ENCODE peak calls at places on chromosomes 4 and X, in seven cellular contexts. N is A549, U is MM.1S, X is PC-3, S is cardiac muscle cell, T is heart right ventricle, F is omental fat pad. A is an unnamed sample.

GRCh38 chr4:99352602-99353580 is at the start of gene ADH1C:
- DNase-seq in X (no peak), N (no peak), F (no peak), U (no peak), T (no peak), S (peak; percentile 53), A (no peak)

GRCh38 chrX:24259544-24260240 is 54.2 kb downstream of the SUPT20HL2 start:
- DNase-seq in T (no peak), S (peak; percentile 84), X (peak; percentile 67), N (peak; percentile 76), F (no peak), U (peak; percentile 32), A (no peak)

GRCh38 chr4:30821275-30821674 is 101.1 kb downstream of the PCDH7 start:
- DNase-seq in F (no peak), T (no peak), S (no peak), U (no peak), N (no peak), X (peak; percentile 13), A (no peak)

GRCh38 chr4:26568446-26568994 is 15.4 kb upstream of the TBC1D19 start:
- DNase-seq in S (peak; percentile 58), N (peak; percentile 53), U (no peak), X (peak; percentile 93), T (no peak), F (no peak), A (no peak)

GRCh38 chr4:107792691-107793090 is 32.0 kb upstream of the SGMS2 start:
- DNase-seq in S (no peak), N (no peak), U (no peak), X (peak; percentile 5), T (no peak), F (no peak), A (no peak)

GRCh38 chr4:43843501-43843900 is 605.1 kb downstream of the KCTD8 start:
- DNase-seq in S (no peak), F (no peak), U (no peak), N (no peak), X (peak; percentile 54), T (no peak), A (no peak)

GRCh38 chr4:102345795-102346100 is 466 bp upstream of the SLC39A8 start:
- DNase-seq in U (peak; percentile 47), N (no peak), S (no peak), T (no peak), X (no peak), F (no peak), A (no peak)

GRCh38 chrX:117002981-117003380 is 540.2 kb upstream of the CT83 start:
- DNase-seq in S (no peak), U (peak; percentile 50), X (no peak), T (no peak), N (no peak), F (no peak), A (no peak)

GRCh38 chr4:106690487-106690886 is 321.9 kb upstream of the GIMD1 start:
- DNase-seq in X (peak; percentile 66), U (no peak), N (no peak), S (peak; percentile 46), F (no peak), T (no peak), A (no peak)

GRCh38 chr4:146381263-146381872 is 140.4 kb downstream of the SLC10A7 start:
- DNase-seq in S (no peak), X (no peak), U (no peak), N (no peak), F (no peak), T (no peak), A (no peak)

GRCh38 chr4:52376107-52376704 is 282.9 kb downstream of the USP46 start:
- DNase-seq in S (peak; percentile 76), U (peak; percentile 10), N (peak; percentile 30), T (no peak), X (peak; percentile 77), F (no peak), A (no peak)

GRCh38 chr4:105998210-105998609 is 102.9 kb downstream of the NPNT start:
- DNase-seq in F (no peak), S (no peak), N (no peak), X (no peak), T (no peak), U (no peak), A (no peak)

GRCh38 chr4:7780751-7781348 is 158.8 kb downstream of the AFAP1 start:
- DNase-seq in T (no peak), U (no peak), X (no peak), N (no peak), S (no peak), F (no peak), A (no peak)

GRCh38 chr4:159360549-159360948 is 257.7 kb downstream of the RAPGEF2 start:
- DNase-seq in T (no peak), U (no peak), N (no peak), F (no peak), X (peak; percentile 67), S (peak; percentile 69), A (no peak)

GRCh38 chr4:24188459-24188858 is 298.6 kb upstream of the PPARGC1A start:
- DNase-seq in X (no peak), F (no peak), T (no peak), S (no peak), N (no peak), U (peak; percentile 78), A (no peak)

GRCh38 chrX:122816288-122816687 is 367.8 kb upstream of the GRIA3 start:
- DNase-seq in S (no peak), F (no peak), T (no peak), N (no peak), U (no peak), X (no peak), A (no peak)

GRCh38 chr4:93157984-93158383 is 670.6 kb upstream of the ATOH1 start:
- DNase-seq in F (no peak), U (no peak), S (no peak), X (peak; percentile 10), N (peak; percentile 1), T (no peak), A (no peak)

GRCh38 chr4:121358473-121358872 is 22.3 kb downstream of the QRFPR start:
- DNase-seq in X (peak; percentile 60), T (no peak), S (peak; percentile 76), F (no peak), U (no peak), N (no peak), A (no peak)

GRCh38 chrX:77447339-77448149 is at the start of gene FGF16:
- DNase-seq in X (no peak), F (no peak), T (peak; percentile 18), S (no peak), U (no peak), N (no peak), A (no peak)

GRCh38 chrX:115560978-115561604 is at the start of gene PLS3:
- DNase-seq in F (peak; percentile 33), U (peak; percentile 42), T (peak; percentile 87), X (peak; percentile 78), S (peak; percentile 92), N (peak; percentile 94), A (peak; percentile 36)

GRCh38 chr4:5747746-5748365 is 36.9 kb downstream of the EVC start:
- DNase-seq in X (peak; percentile 87), T (no peak), F (no peak), U (no peak), N (no peak), S (peak; percentile 95), A (no peak)

GRCh38 chr4:75289843-75290616 is 224.2 kb downstream of the RCHY1 start:
- DNase-seq in S (peak; percentile 25), U (peak; percentile 78), X (peak; percentile 52), T (no peak), N (peak; percentile 14), F (no peak), A (no peak)

GRCh38 chrX:134469481-134469880 is 9.5 kb downstream of the HPRT1 start:
- DNase-seq in S (peak; percentile 29), N (no peak), U (no peak), X (peak; percentile 53), T (no peak), F (no peak), A (no peak)

GRCh38 chr4:97866821-97867556 is 276.3 kb downstream of the STPG2 start:
- DNase-seq in T (no peak), U (no peak), F (no peak), S (no peak), X (no peak), N (no peak), A (no peak)

GRCh38 chr4:51943221-51943620 is 76.9 kb downstream of the LRRC66 start:
- DNase-seq in N (no peak), S (no peak), X (peak; percentile 88), F (no peak), T (no peak), U (no peak), A (no peak)

GRCh38 chr4:15110120-15110571 is 107.9 kb downstream of the CPEB2 start:
- DNase-seq in U (no peak), T (no peak), N (no peak), X (peak; percentile 22), S (no peak), F (no peak), A (no peak)

GRCh38 chr4:144646523-144647094 is 653 bp downstream of the HHIP start:
- DNase-seq in X (no peak), S (peak; percentile 22), N (no peak), T (no peak), U (no peak), F (no peak), A (no peak)
- TF ChIP-seq CTCF in X (no peak), S (peak; percentile 26), N (no peak), T (no peak), U (peak; percentile 23), F (no peak), A (peak; percentile 10)

GRCh38 chr4:153773236-153773690 is 13.4 kb upstream of the RNF175 start:
- DNase-seq in S (no peak), U (no peak), F (no peak), X (peak; percentile 30), T (no peak), N (no peak), A (no peak)
- TF ChIP-seq CTCF in S (no peak), U (no peak), F (no peak), X (peak; percentile 38), T (no peak), N (no peak), A (no peak)

DNA sequence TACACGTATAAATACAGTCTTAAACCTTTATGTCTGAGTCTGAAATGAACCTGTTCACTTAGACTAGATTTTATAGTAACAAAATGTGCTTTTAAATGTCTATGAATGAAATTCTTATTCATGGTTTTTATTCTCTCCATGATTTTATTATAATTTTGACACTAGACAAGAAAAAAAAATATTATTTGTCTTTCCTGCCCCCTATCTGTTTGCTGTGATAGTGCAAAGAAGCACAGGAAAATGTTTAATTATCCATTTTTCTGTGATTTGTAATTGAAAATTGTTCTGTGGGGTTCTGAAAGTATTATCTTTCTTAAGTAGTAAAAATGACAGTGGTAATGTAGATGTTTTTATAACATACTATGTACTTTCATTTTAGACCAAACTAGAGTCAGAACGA is 52.0 kb downstream of the INTS6L start:
- DNase-seq in N (no peak), F (no peak), X (no peak), U (no peak), T (no peak), S (peak; percentile 1), A (no peak)
- TF ChIP-seq CTCF in N (peak; percentile 30), F (no peak), X (peak; percentile 64), U (peak; percentile 37), T (peak; percentile 45), S (peak; percentile 40), A (no peak)

GRCh38 chr4:60485279-60485678 is 714.8 kb upstream of the ADGRL3 start:
- DNase-seq in X (peak; percentile 40), N (no peak), S (no peak), U (no peak), T (no peak), F (no peak), A (no peak)
- TF ChIP-seq CTCF in X (no peak), N (no peak), S (no peak), U (no peak), T (no peak), F (no peak), A (no peak)

A was measured in thoracic aorta.